ENCODE peak calls at places on chromosomes 4 and X, in eight cellular contexts. H, R, B, D, F, O, Q and L are unnamed samples.
A peak's percentile ranks its signal among the peaks of the same experiment; 100 is the strongest.

GRCh38 chr4:10161840-10162239 is 45.2 kb upstream of the WDR1 start:
- DNase-seq in F (no peak), O (no peak), D (no peak), H (no peak), Q (no peak), R (no peak), B (no peak), L (no peak)

GRCh38 chrX:2693526-2694002 is 2.5 kb downstream of the CD99 start:
- DNase-seq in Q (no peak), R (peak; percentile 22), F (no peak), D (no peak), H (no peak), O (no peak), B (no peak), L (no peak)

GRCh38 chrX:10110984-10111363 is 45.8 kb upstream of the CLCN4 start:
- DNase-seq in D (no peak), B (no peak), F (no peak), Q (no peak), H (no peak), R (peak; percentile 1), O (no peak), L (no peak)

GRCh38 chrX:3631196-3631595 is 82.3 kb downstream of the PRKX start:
- DNase-seq in H (no peak), Q (no peak), F (no peak), D (no peak), B (no peak), O (no peak), R (no peak), L (no peak)

GRCh38 chrX:46446727-46447378 is 98.4 kb downstream of the ZNF674 start:
- DNase-seq in R (peak; percentile 75), B (peak; percentile 84), O (peak; percentile 37), D (peak; percentile 18), Q (peak; percentile 82), H (peak; percentile 53), F (peak; percentile 88), L (peak; percentile 47)

GRCh38 chrX:21926527-21927278 is 13.8 kb upstream of the SMS start:
- DNase-seq in H (peak; percentile 90), B (peak; percentile 96), D (peak; percentile 94), O (peak; percentile 82), F (no peak), R (peak; percentile 93), Q (no peak), L (no peak)

GRCh38 chrX:19121898-19122640 is at the start of gene ADGRG2:
- DNase-seq in F (peak; percentile 63), H (peak; percentile 16), B (peak; percentile 24), D (peak; percentile 1), R (peak; percentile 1), Q (peak; percentile 35), O (no peak), L (no peak)

GRCh38 chr4:80913381-80913780 is 117.1 kb upstream of the BMP3 start:
- DNase-seq in H (peak; percentile 11), Q (no peak), F (no peak), O (no peak), R (no peak), D (no peak), B (no peak), L (no peak)

GRCh38 chr4:62210521-62210920 is 1010.4 kb downstream of the ADGRL3 start:
- DNase-seq in H (no peak), B (peak; percentile 37), F (no peak), Q (no peak), D (no peak), R (no peak), O (no peak), L (no peak)

GRCh38 chr4:8182858-8183725 is 16.0 kb upstream of the SH3TC1 start:
- DNase-seq in Q (no peak), D (peak; percentile 94), B (peak; percentile 90), H (peak; percentile 97), O (peak; percentile 23), R (peak; percentile 76), F (no peak), L (no peak)

GRCh38 chr4:58247792-58248191 is 1137.6 kb upstream of the IGFBP7 start:
- DNase-seq in R (no peak), O (no peak), B (no peak), D (no peak), F (no peak), Q (peak; percentile 27), H (no peak), L (no peak)

GRCh38 chr4:42488554-42488953 is 91.3 kb downstream of the SHISA3 start:
- DNase-seq in F (no peak), Q (no peak), H (no peak), R (no peak), D (no peak), O (no peak), B (no peak), L (no peak)

GRCh38 chr4:3044812-3045499 is 29.4 kb downstream of the HTT-AS start:
- DNase-seq in O (no peak), B (no peak), D (no peak), F (no peak), H (no peak), R (no peak), Q (no peak), L (no peak)

GRCh38 chr4:140137654-140138053 is 16.3 kb downstream of the MAML3 start:
- DNase-seq in Q (no peak), F (no peak), B (peak; percentile 47), O (no peak), H (no peak), R (peak; percentile 29), D (no peak), L (no peak)

GRCh38 chr4:98623126-98623802 is 35.1 kb downstream of the TSPAN5 start:
- DNase-seq in R (no peak), D (no peak), F (no peak), O (peak; percentile 66), B (no peak), H (no peak), Q (no peak), L (no peak)

GRCh38 chrX:46727445-46727844 is 31.5 kb downstream of the SLC9A7 start:
- DNase-seq in F (no peak), H (no peak), D (no peak), R (no peak), O (no peak), Q (no peak), B (peak; percentile 81), L (no peak)

GRCh38 chrX:116499780-116500179 is 37.0 kb upstream of the CT83 start:
- DNase-seq in D (peak; percentile 73), Q (no peak), R (no peak), B (peak; percentile 4), H (peak; percentile 87), F (no peak), O (no peak), L (no peak)

GRCh38 chr4:2962099-2962455 is 1.1 kb downstream of the NOP14 start:
- DNase-seq in H (no peak), R (peak; percentile 21), D (no peak), Q (no peak), F (peak; percentile 25), O (no peak), B (no peak), L (no peak)

GRCh38 chr4:110780538-110780937 is 157.7 kb upstream of the PITX2 start:
- DNase-seq in R (no peak), F (no peak), O (no peak), H (no peak), D (no peak), B (no peak), Q (no peak), L (no peak)

GRCh38 chr4:66178901-66179300 is 508.6 kb upstream of the EPHA5 start:
- DNase-seq in D (peak; percentile 64), F (no peak), R (no peak), H (peak; percentile 30), B (no peak), O (no peak), Q (no peak), L (no peak)

GRCh38 chrX:19291086-19291485 is 52.6 kb upstream of the PDHA1 start:
- DNase-seq in B (no peak), Q (no peak), R (no peak), D (no peak), H (no peak), F (no peak), O (no peak), L (no peak)

GRCh38 chrX:53294024-53294648 is 12.8 kb upstream of the IQSEC2 start:
- DNase-seq in H (peak; percentile 9), O (no peak), F (no peak), Q (no peak), R (peak; percentile 3), B (peak; percentile 25), D (no peak), L (no peak)
- TF ChIP-seq CTCF in H (no peak), O (no peak), F (no peak), Q (no peak), R (no peak), B (peak; percentile 14), D (peak; percentile 38), L (no peak)

GRCh38 chr4:154606728-154607723 is 5.4 kb downstream of the FGG start:
- DNase-seq in F (no peak), D (no peak), Q (no peak), O (no peak), R (no peak), H (no peak), B (no peak), L (no peak)

GRCh38 chr4:154604696-154605200 is 7.7 kb downstream of the FGG start:
- DNase-seq in D (peak; percentile 37), H (peak; percentile 72), Q (no peak), R (no peak), O (no peak), B (no peak), F (no peak), L (no peak)

GRCh38 chr4:154609532-154609931 is 2.9 kb downstream of the FGG start:
- DNase-seq in B (no peak), H (no peak), F (no peak), D (no peak), R (no peak), O (no peak), Q (no peak), L (no peak)

GRCh38 chr4:154611833-154612232 is 623 bp downstream of the FGG start:
- DNase-seq in B (no peak), R (no peak), D (no peak), Q (no peak), H (no peak), O (no peak), F (no peak), L (no peak)

GRCh38 chr4:154608555-154609252 is 3.8 kb downstream of the FGG start:
- DNase-seq in D (no peak), B (no peak), F (no peak), Q (no peak), H (no peak), O (no peak), R (no peak), L (no peak)
- TF ChIP-seq CTCF in D (no peak), B (no peak), F (no peak), Q (no peak), H (no peak), O (no peak), R (no peak), L (no peak)

GRCh38 chrX:138191998-138192397 is 519.5 kb downstream of the FGF13 start:
- DNase-seq in H (peak; percentile 18), Q (peak; percentile 40), F (peak; percentile 41), D (peak; percentile 0), R (no peak), O (no peak), B (peak; percentile 11), L (no peak)
- TF ChIP-seq CTCF in H (peak; percentile 42), Q (peak; percentile 49), F (peak; percentile 62), D (no peak), R (no peak), O (no peak), B (peak; percentile 26), L (no peak)

DNA sequence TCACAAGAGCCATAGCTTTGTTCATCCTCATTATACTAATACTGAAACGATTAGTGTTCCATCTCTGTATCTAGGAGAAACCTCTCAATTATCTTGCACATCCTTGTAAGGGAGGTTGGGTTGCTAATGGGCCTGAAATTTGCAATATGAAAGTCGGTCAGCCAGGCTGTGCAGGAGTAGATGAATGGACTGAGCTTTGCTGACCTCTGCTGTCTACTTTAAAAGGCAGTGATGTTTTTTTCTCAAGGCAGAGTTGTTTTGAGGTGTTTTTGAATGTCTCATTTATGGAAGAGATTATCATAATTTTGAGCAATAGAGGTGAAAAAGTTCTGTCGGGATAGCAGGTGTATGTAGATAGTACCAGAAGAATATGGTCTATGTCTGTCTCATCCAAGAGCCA is 47.9 kb upstream of the LINC00632 start:
- DNase-seq in O (no peak), F (no peak), R (no peak), D (no peak), H (peak; percentile 11), Q (no peak), B (peak; percentile 2), L (no peak)
- TF ChIP-seq CTCF in O (no peak), F (no peak), R (no peak), D (no peak), H (peak; percentile 18), Q (no peak), B (no peak), L (no peak)